ENCODE peak calls at places on chromosomes 3 and 15, in five cellular contexts. N is spleen, A is right cardiac atrium, M is fibroblast of lung, L is brain microvascular endothelial cell. J is an unnamed sample.

GRCh38 chr15:55703873-55704285 is 39.1 kb downstream of the PRTG start:
- DNase-seq in N (no peak), A (no peak), M (peak; percentile 48), L (no peak), J (no peak)

GRCh38 chr3:66484106-66484857 is 16.5 kb downstream of the LRIG1 start:
- DNase-seq in N (no peak), A (no peak), M (no peak), L (no peak), J (no peak)

GRCh38 chr3:42180901-42181300 is 85.1 kb downstream of the CCK start:
- DNase-seq in N (no peak), A (no peak), M (no peak), L (no peak), J (no peak)

GRCh38 chr3:184133840-184134745 is 1.1 kb upstream of the EIF2B5 start:
- DNase-seq in N (peak; percentile 93), A (peak; percentile 93), M (peak; percentile 84), L (peak; percentile 73), J (peak; percentile 94)

GRCh38 chr3:71541313-71541712 is 42.2 kb downstream of the FOXP1 start:
- DNase-seq in N (no peak), A (no peak), M (peak; percentile 52), L (no peak), J (no peak)

GRCh38 chr15:35736150-35736549 is 190.2 kb upstream of the DPH6 start:
- DNase-seq in N (no peak), A (no peak), M (peak; percentile 54), L (peak; percentile 75), J (no peak)

GRCh38 chr3:156819842-156820686 is 6.1 kb upstream of the LEKR1 start:
- DNase-seq in N (no peak), A (peak; percentile 41), M (no peak), L (no peak), J (no peak)

GRCh38 chr3:99549220-99549619 is 89.2 kb upstream of the COL8A1 start:
- DNase-seq in N (no peak), A (no peak), M (no peak), L (no peak), J (no peak)

GRCh38 chr3:175433026-175433668 is 574.0 kb downstream of the NAALADL2 start:
- DNase-seq in N (no peak), A (no peak), M (peak; percentile 49), L (peak; percentile 11), J (no peak)

GRCh38 chr3:100782906-100783305 is 73.6 kb downstream of the TFG start:
- DNase-seq in N (no peak), A (no peak), M (peak; percentile 22), L (no peak), J (no peak)

GRCh38 chr15:47717036-47717611 is at the start of gene SEMA6D:
- DNase-seq in N (peak; percentile 77), A (peak; percentile 94), M (peak; percentile 93), L (peak; percentile 61), J (peak; percentile 82)

GRCh38 chr15:51366911-51367310 is 25.5 kb downstream of the GLDN start:
- DNase-seq in N (no peak), A (no peak), M (peak; percentile 84), L (no peak), J (no peak)

GRCh38 chr3:146134348-146135117 is 26.5 kb downstream of the PLOD2 start:
- DNase-seq in N (no peak), A (no peak), M (peak; percentile 43), L (no peak), J (no peak)

GRCh38 chr3:65168547-65168946 is 480.7 kb upstream of the ADAMTS9 start:
- DNase-seq in N (no peak), A (no peak), M (no peak), L (no peak), J (no peak)

GRCh38 chr15:39188314-39188713 is 392.6 kb upstream of the THBS1 start:
- DNase-seq in N (no peak), A (no peak), M (no peak), L (no peak), J (no peak)

GRCh38 chr3:133996996-133997395 is 32.7 kb downstream of the SLCO2A1 start:
- DNase-seq in N (no peak), A (no peak), M (no peak), L (no peak), J (no peak)
- H3K27ac ChIP-seq in N (no peak overlapping the region), A (no peak overlapping the region), M (no peak overlapping the region), L (no peak overlapping the region), J (no peak overlapping the region)

GRCh38 chr15:64754663-64755426 is 20.5 kb downstream of the RBPMS2 start:
- DNase-seq in N (no peak), A (peak; percentile 47), M (no peak), L (no peak), J (no peak)
- H3K4me3 ChIP-seq in N (no peak overlapping the region), A (no peak overlapping the region), M (no peak overlapping the region), L (no peak overlapping the region), J (no peak overlapping the region)

GRCh38 chr3:83843716-83844115 is 1115.1 kb upstream of the CADM2 start:
- DNase-seq in N (no peak), A (no peak), M (no peak), L (no peak), J (no peak)
- H3K27ac ChIP-seq in N (no peak overlapping the region), A (no peak overlapping the region), M (no peak overlapping the region), L (no peak overlapping the region), J (no peak overlapping the region)

GRCh38 chr3:52315977-52316764 is at the start of gene DNAH1:
- DNase-seq in N (no peak), A (no peak), M (no peak), L (no peak), J (peak; percentile 17)

GRCh38 chr3:52317178-52317577 is 1.1 kb downstream of the DNAH1 start:
- DNase-seq in N (no peak), A (no peak), M (no peak), L (no peak), J (no peak)

GRCh38 chr3:52317601-52318000 is 1.5 kb downstream of the DNAH1 start:
- DNase-seq in N (peak; percentile 92), A (peak; percentile 85), M (peak; percentile 29), L (no peak), J (peak; percentile 65)

GRCh38 chr3:52319921-52320595 is 3.9 kb downstream of the DNAH1 start:
- DNase-seq in N (no peak), A (peak; percentile 25), M (no peak), L (no peak), J (no peak)

DNA sequence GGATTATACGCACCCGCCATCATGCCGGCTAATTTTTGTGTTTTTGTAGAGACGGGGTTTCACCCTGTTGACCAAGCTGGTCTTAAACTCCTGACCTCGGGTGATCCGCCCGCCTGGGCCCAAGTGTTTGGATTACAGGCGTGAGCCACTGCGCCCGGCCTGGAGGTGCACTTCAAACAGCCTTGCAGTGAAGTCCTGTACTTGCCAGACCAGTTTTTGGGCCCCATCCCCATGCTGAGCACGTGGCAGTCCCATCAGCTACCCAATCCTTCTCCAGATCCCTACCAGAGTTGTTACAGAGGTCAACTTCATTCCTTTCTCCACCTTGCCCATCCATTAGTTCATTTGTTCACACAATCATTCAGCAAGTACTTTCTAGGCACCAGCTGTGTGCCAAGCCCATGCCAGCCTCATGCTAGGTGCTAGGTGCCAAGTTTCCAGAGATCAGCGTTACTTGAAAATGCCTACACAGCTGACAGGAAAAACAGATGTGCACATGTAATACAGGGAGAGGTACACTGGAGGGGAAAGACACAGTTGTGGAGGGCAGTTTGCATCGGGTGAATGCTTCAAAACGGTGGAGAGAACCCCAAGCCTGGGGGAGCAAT is 2.2 kb downstream of the DNAH1 start:
- DNase-seq in N (no peak), A (no peak), M (no peak), L (no peak), J (no peak)
- H3K4me3 ChIP-seq in N (no peak overlapping the region), A (no peak overlapping the region), M (no peak overlapping the region), L (no peak overlapping the region), J (no peak overlapping the region)

DNA sequence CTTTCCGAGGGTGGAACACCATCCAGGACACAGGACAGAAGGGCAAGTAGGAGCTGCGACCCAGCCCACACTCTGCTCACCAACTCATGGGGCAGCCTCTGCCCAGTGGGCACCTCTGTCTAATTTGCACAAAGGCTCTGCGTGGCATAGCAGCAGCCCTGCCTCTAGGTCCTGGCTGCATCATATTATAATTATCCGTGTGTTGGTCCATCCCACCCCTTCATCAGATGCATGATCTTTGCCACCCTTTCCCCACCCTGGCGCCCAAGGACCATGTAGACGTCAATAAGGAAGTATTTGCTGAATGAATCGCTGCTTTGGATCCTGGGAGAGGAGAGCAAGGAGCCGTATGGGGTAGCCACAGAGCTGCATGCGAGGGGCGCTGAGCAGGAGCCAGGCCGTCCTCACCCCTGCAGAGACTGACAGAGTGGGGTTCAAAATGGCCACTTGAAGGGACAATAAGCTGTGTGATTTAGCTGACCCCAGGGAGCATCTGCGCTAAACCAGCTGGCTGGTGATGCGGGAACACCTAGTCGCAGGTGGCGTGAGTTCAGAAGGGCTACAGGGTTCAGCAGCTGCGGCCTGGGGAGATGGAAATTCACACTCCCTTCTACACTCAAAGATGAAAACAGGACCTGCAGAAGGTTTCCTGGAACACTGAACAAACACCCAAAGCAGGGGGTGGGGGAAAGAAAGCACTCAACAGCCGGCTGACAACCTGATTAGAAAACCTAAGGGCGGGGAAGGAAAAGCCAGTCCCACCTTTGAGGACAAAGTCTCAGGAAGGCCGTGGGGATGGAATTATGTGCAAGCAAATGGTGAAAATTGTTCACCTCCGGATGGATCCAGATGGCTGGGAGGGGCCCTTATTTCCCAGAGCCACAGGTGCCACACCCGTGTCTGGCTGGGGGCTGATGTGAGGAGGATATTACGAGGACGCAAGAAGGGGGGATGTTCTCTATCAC is 6.4 kb downstream of the MGLL start:
- DNase-seq in N (no peak), A (no peak), M (no peak), L (no peak), J (no peak)
- H3K27ac ChIP-seq in N (no peak overlapping the region), A (peak overlapping the region; percentile 2), M (peak overlapping the region; percentile 76), L (no peak overlapping the region), J (no peak overlapping the region)

DNA sequence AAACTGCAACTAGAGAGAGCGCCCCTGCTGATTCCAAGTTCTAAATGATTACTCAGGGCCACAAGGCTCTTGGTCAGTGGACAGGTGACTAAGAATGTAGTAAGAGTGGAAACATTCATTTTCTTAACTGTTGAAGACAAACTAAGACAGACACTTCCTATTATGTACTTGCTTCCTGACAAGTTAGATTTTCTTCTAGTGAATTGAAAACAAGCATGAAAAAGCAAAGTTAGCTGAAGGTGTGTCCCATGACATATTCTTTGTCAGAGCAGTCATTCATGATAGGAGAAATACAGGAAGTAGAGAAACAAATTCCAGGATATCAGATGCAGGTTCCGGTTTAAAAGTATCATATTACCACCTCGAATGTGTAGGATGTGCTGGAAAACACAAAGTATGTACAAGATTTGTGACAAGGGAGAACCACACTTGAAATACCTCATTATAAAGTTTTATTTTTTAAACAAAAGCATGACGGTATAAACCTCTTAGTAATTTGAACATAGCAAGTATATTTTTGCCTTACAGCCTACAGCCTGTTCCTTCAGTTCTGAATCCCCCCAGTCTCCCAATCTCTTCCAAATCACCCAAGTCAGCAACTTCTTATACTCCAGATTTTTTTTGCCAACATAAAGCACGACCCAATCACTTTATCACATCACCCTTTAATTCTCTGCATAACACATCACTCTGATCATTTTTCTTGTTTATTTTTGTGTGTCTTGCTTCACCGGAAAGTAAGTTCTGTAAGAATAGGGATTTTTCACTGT is 6.2 kb downstream of the TSPAN3 start:
- DNase-seq in N (no peak), A (no peak), M (no peak), L (peak; percentile 18), J (no peak)
- H3K4me3 ChIP-seq in N (no peak overlapping the region), A (no peak overlapping the region), M (no peak overlapping the region), L (no peak overlapping the region), J (no peak overlapping the region)

DNA sequence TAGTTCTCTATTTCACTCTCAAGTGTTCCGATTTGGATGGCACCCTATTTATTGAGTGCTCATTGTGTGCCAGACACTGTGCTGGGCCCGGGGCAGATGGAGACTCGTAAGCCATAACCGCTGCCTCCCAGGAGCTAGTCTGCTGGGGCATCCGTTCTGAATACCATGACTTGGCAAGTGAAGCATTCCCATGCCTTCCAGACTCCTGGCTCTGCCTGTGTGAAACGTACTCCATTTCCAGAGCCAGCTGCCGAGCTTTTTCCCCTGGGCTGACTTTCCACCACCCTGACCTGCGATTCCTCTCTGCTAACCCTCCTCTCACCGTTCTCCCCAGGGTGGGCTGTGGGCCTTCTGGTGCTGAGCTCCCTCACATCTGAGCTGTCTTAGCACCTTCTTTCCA is 303.1 kb upstream of the CTDSPL start:
- DNase-seq in N (no peak), A (no peak), M (no peak), L (no peak), J (no peak)
- H3K27ac ChIP-seq in N (no peak overlapping the region), A (no peak overlapping the region), M (no peak overlapping the region), L (no peak overlapping the region), J (no peak overlapping the region)

J was measured in aorta.